ENCODE peak calls at places on chromosomes 4 and X, in six cellular contexts. J is heart left ventricle, S is bronchial epithelial cell, I is pancreas, K is fibroblast of mammary gland, U is A549. R is an unnamed sample.

GRCh38 chrX:41145920-41146608 is 60.8 kb downstream of the USP9X start:
- DNase-seq in J (no peak), S (peak), I (no peak), K (peak), U (peak), R (no peak)

GRCh38 chr4:71648448-71648847 is 135.4 kb downstream of the GC start:
- DNase-seq in J (no peak), S (peak), I (no peak), K (no peak), U (no peak), R (no peak)

GRCh38 chrX:31423575-31424284 is 351.9 kb upstream of the FTHL17 start:
- DNase-seq in J (no peak), S (peak), I (no peak), K (peak), U (peak), R (no peak)

GRCh38 chr4:71415491-71415890 is 76.7 kb downstream of the SLC4A4 start:
- DNase-seq in J (no peak), S (peak), I (no peak), K (peak), U (no peak), R (no peak)

GRCh38 chr4:38804654-38805295 is at the start of gene TLR1:
- DNase-seq in J (no peak), S (peak), I (no peak), K (peak), U (peak), R (no peak)

GRCh38 chr4:189787216-189788031 is 153.2 kb upstream of the FRG1 start:
- DNase-seq in J (no peak), S (no peak), I (no peak), K (no peak), U (no peak), R (no peak)

GRCh38 chrX:110310000-110310790 is 7.7 kb downstream of the AMMECR1 start:
- DNase-seq in J (no peak), S (peak), I (no peak), K (peak), U (no peak), R (no peak)

GRCh38 chrX:37844622-37845021 is 2.7 kb downstream of the DYNLT3 start:
- DNase-seq in J (no peak), S (peak), I (no peak), K (no peak), U (no peak), R (no peak)

GRCh38 chr4:147709999-147710398 is 21.9 kb upstream of the ARHGAP10 start:
- DNase-seq in J (no peak), S (no peak), I (no peak), K (peak), U (no peak), R (no peak)

GRCh38 chr4:146520894-146521542 is 722 bp downstream of the SLC10A7 start:
- DNase-seq in J (peak), S (peak), I (no peak), K (peak), U (peak), R (no peak)

GRCh38 chr4:32337403-32337802 is 1617.2 kb downstream of the PCDH7 start:
- DNase-seq in J (no peak), S (no peak), I (no peak), K (no peak), U (no peak), R (no peak)

GRCh38 chrX:18119856-18120255 is 100.8 kb downstream of the BEND2 start:
- DNase-seq in J (no peak), S (no peak), I (no peak), K (no peak), U (peak), R (no peak)
- TF ChIP-seq CTCF in J (no peak), S (no peak), I (no peak), K (no peak), U (no peak), R (no peak)

GRCh38 chr4:5249727-5250126 is 198.4 kb downstream of the STK32B start:
- DNase-seq in J (no peak), S (no peak), I (no peak), K (no peak), U (no peak), R (no peak)
- TF ChIP-seq CTCF in J (no peak), S (no peak), I (no peak), K (no peak), U (no peak), R (no peak)

DNA sequence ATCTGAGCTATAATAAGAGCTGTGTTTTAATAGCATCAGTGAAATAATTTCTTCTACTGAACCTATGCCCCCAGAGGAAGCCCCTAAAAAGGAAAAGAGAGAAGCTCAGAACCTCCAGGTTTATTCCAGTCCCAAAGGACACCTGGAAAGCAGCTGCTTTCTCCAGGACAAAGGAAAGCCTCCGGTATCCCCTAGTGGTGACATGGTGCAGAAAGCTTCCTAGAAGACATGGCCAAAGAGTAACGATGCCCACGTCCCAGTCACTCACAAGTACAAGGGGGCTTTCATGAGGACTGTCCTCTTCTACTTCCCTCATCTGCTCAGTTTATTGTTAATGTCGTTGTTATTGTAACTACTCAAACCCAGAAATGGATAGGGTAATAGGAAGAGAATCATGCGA is 343.9 kb downstream of the UNC5C start:
- DNase-seq in J (no peak), S (no peak), I (no peak), K (no peak), U (peak), R (no peak)
- TF ChIP-seq CTCF in J (no peak), S (peak), I (no peak), K (peak), U (peak), R (peak)

DNA sequence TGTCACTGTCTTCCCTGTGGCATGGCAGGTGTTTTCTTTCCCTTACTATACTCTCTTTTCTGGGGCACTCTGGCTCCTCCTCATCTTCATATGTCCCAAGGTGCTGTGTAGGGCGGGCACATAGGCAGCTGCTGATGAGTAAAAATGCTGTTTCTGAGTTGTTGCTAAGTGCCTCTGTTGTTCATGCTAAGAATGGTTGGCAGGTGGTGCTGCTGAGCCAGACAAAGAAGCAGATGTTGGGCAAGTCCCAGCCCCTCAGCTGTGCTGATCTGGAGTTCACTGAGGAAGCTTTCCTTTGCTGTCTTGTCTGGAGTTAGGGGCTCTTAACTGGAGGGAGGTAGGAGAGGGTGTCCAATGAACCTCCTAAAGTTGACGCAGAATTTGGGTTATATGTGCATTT is 40.6 kb downstream of the HADH start:
- DNase-seq in J (peak), S (peak), I (no peak), K (peak), U (peak), R (no peak)
- TF ChIP-seq CTCF in J (no peak), S (peak), I (no peak), K (peak), U (no peak), R (peak)

GRCh38 chr4:143021384-143021783 is 163.3 kb upstream of the USP38 start:
- DNase-seq in J (no peak), S (no peak), I (no peak), K (no peak), U (no peak), R (no peak)

GRCh38 chr4:143023519-143023918 is 161.2 kb upstream of the USP38 start:
- DNase-seq in J (no peak), S (peak), I (no peak), K (peak), U (no peak), R (no peak)

GRCh38 chr4:143019351-143019750 is 165.4 kb upstream of the USP38 start:
- DNase-seq in J (no peak), S (no peak), I (no peak), K (no peak), U (no peak), R (no peak)

GRCh38 chr4:143026459-143027170 is 158.1 kb upstream of the USP38 start:
- DNase-seq in J (no peak), S (no peak), I (no peak), K (peak), U (no peak), R (no peak)

GRCh38 chr4:143025111-143025704 is 159.5 kb upstream of the USP38 start:
- DNase-seq in J (no peak), S (peak), I (no peak), K (peak), U (peak), R (no peak)
- TF ChIP-seq CTCF in J (no peak), S (no peak), I (no peak), K (peak), U (peak), R (peak)

DNA sequence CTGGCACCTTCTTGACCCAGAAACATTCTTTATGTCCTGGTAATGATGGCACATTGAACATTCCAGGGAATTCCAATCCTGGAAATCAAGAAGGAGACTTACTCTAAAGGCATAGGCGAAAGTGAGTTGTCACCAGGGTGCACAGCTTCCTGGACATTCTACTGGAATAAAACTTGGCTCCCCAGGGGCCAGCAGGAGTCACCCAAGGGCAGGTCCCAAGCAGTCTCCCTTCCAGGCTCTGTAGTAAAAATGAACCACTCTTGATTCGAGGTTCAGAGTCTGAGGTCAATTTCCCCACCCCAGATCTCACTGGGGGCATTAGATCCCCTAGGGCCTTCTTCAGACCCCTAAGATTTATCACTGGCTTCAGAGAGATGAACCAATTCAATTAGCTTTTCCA is 338.7 kb upstream of the GATB start:
- DNase-seq in J (no peak), S (no peak), I (no peak), K (no peak), U (no peak), R (no peak)
- TF ChIP-seq CTCF in J (no peak), S (peak), I (no peak), K (no peak), U (no peak), R (no peak)

DNA sequence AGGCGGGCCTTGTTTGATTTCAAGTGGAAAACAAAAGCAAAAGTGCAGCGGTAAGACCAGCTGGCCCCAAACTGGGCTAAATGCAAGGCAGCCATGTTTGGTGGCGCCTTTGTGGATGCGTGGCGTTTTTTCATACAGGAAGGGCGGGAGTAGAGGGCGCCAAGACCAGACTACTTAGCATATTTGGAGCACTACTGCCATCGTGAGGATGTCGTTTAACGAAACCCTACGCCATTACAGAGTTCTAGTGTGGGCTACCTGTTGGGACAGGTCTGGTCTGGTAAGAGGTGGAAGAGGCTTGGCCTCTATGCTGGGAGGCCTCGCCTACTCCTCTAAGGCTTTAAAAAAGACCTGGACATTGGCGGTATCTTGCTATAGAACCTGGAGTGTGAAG is 230.7 kb upstream of the STK26 start:
- DNase-seq in J (peak), S (no peak), I (peak), K (peak), U (peak), R (no peak)
- TF ChIP-seq CTCF in J (peak), S (no peak), I (peak), K (peak), U (peak), R (no peak)

GRCh38 chr4:109658871-109659410 is 44.3 kb downstream of the CASP6 start:
- DNase-seq in J (no peak), S (peak), I (no peak), K (peak), U (peak), R (no peak)
- TF ChIP-seq CTCF in J (no peak), S (no peak), I (no peak), K (no peak), U (peak), R (no peak)

GRCh38 chr4:16026155-16026761 is 57.6 kb downstream of the PROM1 start:
- DNase-seq in J (no peak), S (peak), I (no peak), K (peak), U (peak), R (no peak)
- TF ChIP-seq CTCF in J (peak), S (peak), I (peak), K (peak), U (peak), R (peak)

GRCh38 chr4:17376205-17376604 is 135.7 kb downstream of the QDPR start:
- DNase-seq in J (no peak), S (no peak), I (no peak), K (peak), U (no peak), R (no peak)

GRCh38 chr4:17368408-17368807 is 143.5 kb downstream of the QDPR start:
- DNase-seq in J (no peak), S (no peak), I (no peak), K (no peak), U (no peak), R (no peak)

DNA sequence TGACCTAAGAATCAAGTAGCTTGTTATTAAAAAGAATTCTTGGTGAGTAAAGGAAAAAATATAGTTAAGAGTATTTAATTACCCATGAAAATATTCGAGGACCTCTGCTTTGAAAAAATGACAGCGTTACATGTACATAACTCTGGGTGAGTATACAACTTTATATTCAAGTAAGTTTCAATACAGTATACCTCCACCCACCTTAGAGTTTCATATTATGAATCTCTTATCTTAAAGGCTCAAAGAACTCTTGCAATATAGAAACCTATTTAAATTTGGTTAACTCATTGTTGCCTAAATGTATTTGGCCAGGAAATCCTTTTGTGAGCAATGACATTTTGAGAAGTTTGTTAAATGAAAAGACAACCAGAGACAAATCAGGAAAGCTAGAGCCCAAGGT is 138.2 kb downstream of the QDPR start:
- DNase-seq in J (no peak), S (no peak), I (no peak), K (no peak), U (no peak), R (no peak)
- TF ChIP-seq CTCF in J (no peak), S (no peak), I (no peak), K (no peak), U (no peak), R (no peak)

R was measured in type B pancreatic cell.